ENCODE peak calls at places on chromosome 7, in nine cellular contexts. Y is BJ, A is stomach, O is B cell, B is AG09319, C is A549, L is right lobe of liver, V is right atrium auricular region, W is MCF 10A. I is an unnamed sample.

GRCh38 chr7:107920048-107920772 is 29.2 kb downstream of the DLD start:
- DNase-seq in Y (no peak), A (no peak), O (no peak), B (no peak), C (no peak), L (no peak), V (no peak), W (peak), I (no peak)

GRCh38 chr7:56045796-56046195 is 5.4 kb downstream of the PSPH start:
- DNase-seq in Y (no peak), A (no peak), O (no peak), B (no peak), C (no peak), L (no peak), V (no peak), W (no peak), I (no peak)

GRCh38 chr7:130400120-130400572 is 19.9 kb downstream of the CPA1 start:
- DNase-seq in Y (peak), A (no peak), O (no peak), B (peak), C (no peak), L (no peak), V (peak), W (no peak), I (no peak)

GRCh38 chr7:106006906-106007305 is 43.8 kb downstream of the CDHR3 start:
- DNase-seq in Y (no peak), A (no peak), O (no peak), B (no peak), C (no peak), L (no peak), V (no peak), W (no peak), I (no peak)

GRCh38 chr7:30428586-30429530 is 49.7 kb downstream of the NOD1 start:
- DNase-seq in Y (no peak), A (no peak), O (no peak), B (no peak), C (no peak), L (no peak), V (peak), W (no peak), I (peak)

GRCh38 chr7:143391462-143392404 is 10.6 kb downstream of the ZYX start:
- DNase-seq in Y (peak), A (peak), O (no peak), B (peak), C (no peak), L (peak), V (peak), W (no peak), I (no peak)

GRCh38 chr7:121198502-121198901 is 130.3 kb upstream of the WNT16 start:
- DNase-seq in Y (no peak), A (no peak), O (no peak), B (no peak), C (no peak), L (no peak), V (no peak), W (no peak), I (no peak)

GRCh38 chr7:89458076-89458475 is 662.5 kb upstream of the TEX47 start:
- DNase-seq in Y (no peak), A (no peak), O (no peak), B (no peak), C (no peak), L (no peak), V (no peak), W (no peak), I (no peak)

GRCh38 chr7:73560035-73560835 is 2.7 kb upstream of the BCL7B start:
- DNase-seq in Y (peak), A (no peak), O (no peak), B (peak), C (peak), L (no peak), V (no peak), W (peak), I (no peak)

GRCh38 chr7:151817315-151817690 is 59.6 kb downstream of the PRKAG2 start:
- DNase-seq in Y (no peak), A (no peak), O (no peak), B (no peak), C (no peak), L (peak), V (no peak), W (no peak), I (no peak)

GRCh38 chr7:127536426-127537152 is 48.8 kb downstream of the GCC1 start:
- DNase-seq in Y (no peak), A (no peak), O (no peak), B (no peak), C (no peak), L (no peak), V (no peak), W (no peak), I (no peak)

GRCh38 chr7:40716052-40716451 is 581.2 kb downstream of the SUGCT start:
- DNase-seq in Y (no peak), A (no peak), O (no peak), B (no peak), C (no peak), L (no peak), V (no peak), W (no peak), I (no peak)

GRCh38 chr7:93043393-93043985 is 74.3 kb downstream of the SAMD9 start:
- DNase-seq in Y (peak), A (no peak), O (no peak), B (peak), C (no peak), L (no peak), V (no peak), W (peak), I (peak)

GRCh38 chr7:143381427-143382125 is 431 bp downstream of the ZYX start:
- DNase-seq in Y (peak), A (peak), O (no peak), B (peak), C (no peak), L (peak), V (peak), W (peak), I (peak)

GRCh38 chr7:282621-283020 is 7.3 kb upstream of the FOXL3 start:
- DNase-seq in Y (no peak), A (no peak), O (no peak), B (no peak), C (no peak), L (no peak), V (no peak), W (no peak), I (no peak)

GRCh38 chr7:52925332-52925731 is 110.1 kb upstream of the POM121L12 start:
- DNase-seq in Y (no peak), A (no peak), O (no peak), B (no peak), C (no peak), L (no peak), V (no peak), W (no peak), I (no peak)

GRCh38 chr7:78472519-78472918 is 673.9 kb downstream of the PHTF2 start:
- DNase-seq in Y (peak), A (no peak), O (no peak), B (peak), C (no peak), L (no peak), V (no peak), W (no peak), I (no peak)

GRCh38 chr7:95758187-95758586 is 14.2 kb upstream of the DYNC1I1 start:
- DNase-seq in Y (no peak), A (no peak), O (no peak), B (no peak), C (no peak), L (no peak), V (no peak), W (no peak), I (no peak)

GRCh38 chr7:104264281-104264680 is 56.5 kb upstream of the ORC5 start:
- DNase-seq in Y (no peak), A (no peak), O (no peak), B (no peak), C (no peak), L (no peak), V (no peak), W (peak), I (no peak)

GRCh38 chr7:28163955-28164354 is 16.6 kb downstream of the JAZF1 start:
- DNase-seq in Y (no peak), A (no peak), O (no peak), B (peak), C (no peak), L (no peak), V (no peak), W (no peak), I (no peak)

GRCh38 chr7:130095812-130096211 is 25.5 kb downstream of the KLHDC10 start:
- DNase-seq in Y (peak), A (no peak), O (no peak), B (peak), C (no peak), L (no peak), V (no peak), W (peak), I (no peak)

GRCh38 chr7:75967573-75967997 is 26.8 kb downstream of the TMEM120A start:
- DNase-seq in Y (no peak), A (no peak), O (no peak), B (no peak), C (no peak), L (no peak), V (no peak), W (no peak), I (no peak)

DNA sequence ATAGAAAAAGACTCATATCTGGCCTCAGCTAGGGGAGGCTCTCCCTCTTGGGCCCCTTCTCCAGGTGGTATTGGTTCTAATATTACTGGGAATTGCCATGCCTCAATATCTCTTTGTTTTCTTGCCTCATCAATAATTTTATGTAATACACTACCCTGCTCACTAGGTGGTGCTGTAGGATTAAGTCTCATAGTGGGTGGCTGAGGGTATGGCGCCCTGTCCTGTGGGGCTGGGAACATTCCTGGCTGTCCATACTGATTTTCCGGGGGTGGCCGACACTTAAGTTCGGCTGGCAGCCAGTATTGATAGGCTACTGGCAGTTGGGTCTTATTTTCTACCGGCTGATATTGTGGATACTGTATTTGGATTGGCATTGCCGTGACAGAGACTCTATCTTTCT is 9.0 kb upstream of the TAS2R3 start:
- DNase-seq in Y (no peak), A (no peak), O (peak), B (no peak), C (no peak), L (no peak), V (no peak), W (peak), I (no peak)
- TF ChIP-seq CTCF in Y (peak), A (no peak), O (peak), B (peak), C (peak), L (peak), V (no peak), W (peak), I (peak)

DNA sequence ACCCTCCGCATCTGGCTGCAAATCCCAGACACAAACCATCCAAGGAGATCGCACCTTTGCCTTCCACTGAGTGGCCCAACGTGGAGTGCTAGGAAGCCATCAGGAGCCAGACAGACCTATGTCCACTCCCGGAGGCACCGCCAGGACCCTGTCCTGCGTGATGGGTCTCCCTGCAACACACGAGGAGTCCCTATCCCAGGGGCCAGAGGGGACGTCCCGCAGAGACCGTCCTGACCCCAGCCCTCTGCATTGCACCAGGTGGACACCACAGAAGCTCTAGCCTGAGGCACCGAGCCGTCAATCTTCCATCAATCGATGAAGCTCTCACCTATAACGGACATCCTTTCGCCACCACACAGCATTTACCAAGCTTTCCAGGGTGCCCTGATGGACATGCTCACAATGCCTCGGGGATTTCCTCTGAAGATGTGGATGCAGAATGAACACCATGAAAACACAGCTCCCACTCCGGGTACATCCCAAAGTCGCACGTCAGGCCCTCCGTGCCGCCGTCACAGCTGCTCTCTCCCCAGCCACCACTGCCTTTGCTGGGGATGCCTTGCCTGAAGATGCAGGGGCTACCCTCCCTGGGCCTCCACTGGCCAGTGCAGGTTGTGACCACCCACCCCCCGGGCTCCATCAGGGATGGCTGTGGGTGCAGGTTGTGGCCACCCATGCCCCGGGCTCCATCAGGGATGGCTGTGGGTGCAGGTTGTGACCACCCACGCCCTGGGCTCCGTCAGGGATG is 54.1 kb downstream of the PTPRN2 start:
- DNase-seq in Y (no peak), A (no peak), O (no peak), B (no peak), C (no peak), L (no peak), V (no peak), W (no peak), I (no peak)
- TF ChIP-seq CTCF in Y (no peak), A (no peak), O (no peak), B (no peak), C (no peak), L (no peak), V (no peak), W (no peak), I (no peak)

GRCh38 chr7:116139007-116139406 is 71.3 kb upstream of the TES start:
- DNase-seq in Y (no peak), A (no peak), O (no peak), B (no peak), C (no peak), L (no peak), V (no peak), W (no peak), I (no peak)
- TF ChIP-seq CTCF in Y (no peak), A (no peak), O (no peak), B (no peak), C (no peak), L (no peak), V (no peak), W (no peak), I (no peak)

GRCh38 chr7:110590415-110590814 is 500.5 kb upstream of the LRRN3 start:
- DNase-seq in Y (no peak), A (no peak), O (no peak), B (no peak), C (no peak), L (no peak), V (no peak), W (no peak), I (no peak)
- TF ChIP-seq CTCF in Y (no peak), A (no peak), O (no peak), B (no peak), C (peak), L (no peak), V (no peak), W (no peak), I (no peak)

GRCh38 chr7:36966636-36967035 is 242.3 kb upstream of the AOAH start:
- DNase-seq in Y (no peak), A (no peak), O (no peak), B (no peak), C (no peak), L (no peak), V (no peak), W (no peak), I (no peak)

GRCh38 chr7:36965625-36966024 is 241.3 kb upstream of the AOAH start:
- DNase-seq in Y (no peak), A (no peak), O (no peak), B (no peak), C (no peak), L (no peak), V (no peak), W (no peak), I (no peak)

GRCh38 chr7:36969376-36969775 is 245.1 kb upstream of the AOAH start:
- DNase-seq in Y (no peak), A (no peak), O (no peak), B (no peak), C (no peak), L (no peak), V (no peak), W (no peak), I (no peak)

GRCh38 chr7:36966039-36966438 is 241.7 kb upstream of the AOAH start:
- DNase-seq in Y (no peak), A (no peak), O (no peak), B (no peak), C (no peak), L (no peak), V (no peak), W (no peak), I (no peak)

DNA sequence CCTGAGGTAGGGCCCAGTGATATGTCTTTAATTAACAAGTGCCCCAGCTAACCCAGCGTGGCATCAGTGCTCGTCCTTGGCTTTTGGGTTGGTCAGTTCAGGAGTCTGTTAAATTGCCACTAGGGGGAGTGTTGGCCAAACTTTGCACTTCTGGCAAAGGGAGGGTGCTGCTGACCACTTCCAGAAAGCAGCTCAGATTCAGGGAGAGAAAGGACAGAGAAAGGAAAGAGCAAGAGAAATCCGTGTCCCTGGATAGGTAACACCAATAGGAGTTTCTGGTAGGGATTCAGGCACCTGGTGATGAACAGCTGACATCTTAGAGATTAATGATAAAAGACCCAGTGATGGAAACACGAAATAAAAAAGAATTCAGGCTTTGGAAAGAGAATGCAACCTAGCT is 243.1 kb upstream of the AOAH start:
- DNase-seq in Y (no peak), A (peak), O (no peak), B (peak), C (peak), L (peak), V (peak), W (peak), I (no peak)
- TF ChIP-seq CTCF in Y (peak), A (no peak), O (peak), B (peak), C (peak), L (peak), V (peak), W (peak), I (peak)

GRCh38 chr7:110595694-110596093 is 495.2 kb upstream of the LRRN3 start:
- DNase-seq in Y (no peak), A (no peak), O (no peak), B (no peak), C (no peak), L (no peak), V (no peak), W (no peak), I (no peak)
- TF ChIP-seq CTCF in Y (no peak), A (no peak), O (no peak), B (no peak), C (no peak), L (no peak), V (no peak), W (no peak), I (no peak)

GRCh38 chr7:3430588-3430987 is 129.5 kb downstream of the SDK1 start:
- DNase-seq in Y (no peak), A (no peak), O (no peak), B (no peak), C (no peak), L (no peak), V (no peak), W (no peak), I (no peak)
- TF ChIP-seq CTCF in Y (no peak), A (no peak), O (no peak), B (no peak), C (no peak), L (no peak), V (no peak), W (no peak), I (no peak)

GRCh38 chr7:34596887-34597286 is 61.1 kb upstream of the NPSR1 start:
- DNase-seq in Y (no peak), A (no peak), O (no peak), B (no peak), C (no peak), L (no peak), V (no peak), W (peak), I (no peak)
- TF ChIP-seq CTCF in Y (peak), A (no peak), O (no peak), B (no peak), C (peak), L (no peak), V (no peak), W (peak), I (peak)